ENCODE peak calls at places on chromosomes 16 and 17, in four cellular contexts. W is naive thymus-derived CD4-positive, alpha-beta T cell; P is aorta; J is right cardiac atrium. M is an unnamed sample.

GRCh38 chr16:86798247-86799041 is 220.1 kb downstream of the FOXL1 start:
- ATAC-seq in W (no peak), P (no peak), J (peak; percentile 23), M (no peak)

GRCh38 chr16:4097826-4098240 is 18.4 kb downstream of the ADCY9 start:
- ATAC-seq in W (no peak), P (no peak), J (no peak), M (no peak)

GRCh38 chr16:49377196-49377755 is 3.7 kb downstream of the C16orf78 start:
- ATAC-seq in W (no peak), P (no peak), J (no peak), M (no peak)

GRCh38 chr16:55836158-55836611 is 3.3 kb upstream of the CES1 start:
- ATAC-seq in W (no peak), P (no peak), J (no peak), M (peak; percentile 25)

GRCh38 chr17:49471089-49471683 is 23.9 kb upstream of the NGFR start:
- ATAC-seq in W (no peak), P (no peak), J (peak; percentile 78), M (no peak)

GRCh38 chr16:86211265-86211664 is 299.1 kb upstream of the FOXF1 start:
- ATAC-seq in W (no peak), P (no peak), J (no peak), M (no peak)

GRCh38 chr16:4217246-4218131 is 24.4 kb downstream of the SRL start:
- ATAC-seq in W (no peak), P (peak; percentile 56), J (peak; percentile 80), M (peak; percentile 27)

GRCh38 chr16:6966925-6967324 is 365.7 kb upstream of the RBFOX1 start:
- ATAC-seq in W (no peak), P (no peak), J (no peak), M (no peak)

GRCh38 chr16:85868495-85868894 is 30.5 kb upstream of the IRF8 start:
- ATAC-seq in W (no peak), P (no peak), J (no peak), M (no peak)

GRCh38 chr17:41565338-41565737 is 6.5 kb downstream of the KRT9 start:
- ATAC-seq in W (no peak), P (no peak), J (no peak), M (no peak)

GRCh38 chr17:57929392-57929791 is 25.8 kb downstream of the CUEDC1 start:
- ATAC-seq in W (no peak), P (no peak), J (no peak), M (no peak)

GRCh38 chr17:45225051-45225700 is 3.5 kb downstream of the FMNL1 start:
- ATAC-seq in W (no peak), P (no peak), J (no peak), M (no peak)

GRCh38 chr16:53989597-53989996 is 285.6 kb downstream of the FTO start:
- ATAC-seq in W (no peak), P (no peak), J (no peak), M (no peak)

GRCh38 chr17:7354262-7354781 is 634 bp upstream of the TMEM95 start:
- ATAC-seq in W (no peak), P (no peak), J (no peak), M (no peak)

GRCh38 chr17:28698253-28698941 is 13.3 kb downstream of the PROCA1 start:
- ATAC-seq in W (no peak), P (no peak), J (no peak), M (no peak)

GRCh38 chr16:31081428-31082351 is 7.1 kb downstream of the PRSS53 start:
- ATAC-seq in W (no peak), P (no peak), J (no peak), M (no peak)

GRCh38 chr16:60811657-60812056 is 1224.6 kb downstream of the CDH8 start:
- ATAC-seq in W (no peak), P (no peak), J (no peak), M (no peak)

GRCh38 chr17:40448639-40449261 is 5.5 kb downstream of the IGFBP4 start:
- ATAC-seq in W (no peak), P (no peak), J (no peak), M (no peak)

GRCh38 chr16:59748531-59748930 is 1014.4 kb upstream of the GOT2 start:
- ATAC-seq in W (no peak), P (no peak), J (no peak), M (no peak)

GRCh38 chr16:52383640-52384292 is 163.2 kb downstream of the TOX3 start:
- ATAC-seq in W (no peak), P (no peak), J (no peak), M (no peak)
- H3K27ac ChIP-seq in W (no peak overlapping the region), P (no peak overlapping the region), J (no peak overlapping the region), M (no peak overlapping the region)

GRCh38 chr17:27532269-27533067 is 76.2 kb downstream of the KSR1 start:
- ATAC-seq in W (peak; percentile 67), P (peak; percentile 28), J (peak; percentile 50), M (peak; percentile 13)

GRCh38 chr17:27529230-27529796 is 73.1 kb downstream of the KSR1 start:
- ATAC-seq in W (peak; percentile 37), P (no peak), J (peak; percentile 18), M (no peak)

GRCh38 chr17:27533068-27533397 is 76.8 kb downstream of the KSR1 start:
- ATAC-seq in W (no peak), P (no peak), J (no peak), M (no peak)

GRCh38 chr17:27530791-27531391 is 74.6 kb downstream of the KSR1 start:
- ATAC-seq in W (peak; percentile 50), P (peak; percentile 51), J (peak; percentile 59), M (peak; percentile 52)

GRCh38 chr17:27531469-27531948 is 75.3 kb downstream of the KSR1 start:
- ATAC-seq in W (no peak), P (no peak), J (no peak), M (no peak)
- H3K27ac ChIP-seq in W (no peak overlapping the region), P (no peak overlapping the region), J (no peak overlapping the region), M (peak overlapping the region; percentile 17)

DNA sequence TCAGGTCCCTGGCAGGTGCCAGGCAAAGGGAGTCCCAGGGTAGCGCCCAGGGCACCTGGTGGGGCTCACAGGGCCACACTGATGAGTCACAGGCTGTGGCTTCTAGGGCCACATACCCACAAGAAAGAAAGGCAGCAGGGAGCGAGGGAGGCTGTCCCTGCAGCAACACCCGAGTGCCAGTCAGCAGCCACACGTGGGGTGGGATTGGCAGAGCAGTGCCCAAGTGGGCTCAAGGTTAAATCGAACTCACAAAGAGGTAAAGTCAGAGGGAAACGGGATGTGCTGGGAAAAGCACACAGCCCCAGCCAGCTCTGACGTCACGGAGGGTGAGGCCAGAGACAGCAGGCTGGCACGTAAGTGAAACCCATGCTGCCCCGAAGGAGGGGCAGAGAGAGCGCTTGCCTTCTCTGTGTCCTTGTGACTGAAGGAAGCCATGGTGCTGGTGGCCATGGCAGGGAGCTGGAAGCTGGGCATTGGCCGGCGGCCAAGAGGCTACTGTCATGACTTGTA is 33.8 kb downstream of the FA2H start:
- ATAC-seq in W (no peak), P (no peak), J (no peak), M (no peak)
- H3K27ac ChIP-seq in W (no peak overlapping the region), P (no peak overlapping the region), J (no peak overlapping the region), M (no peak overlapping the region)

GRCh38 chr16:57133911-57134310 is 41.5 kb downstream of the CPNE2 start:
- ATAC-seq in W (no peak), P (no peak), J (no peak), M (no peak)
- H3K27ac ChIP-seq in W (peak overlapping the region; percentile 80), P (no peak overlapping the region), J (no peak overlapping the region), M (no peak overlapping the region)

GRCh38 chr17:63946440-63947363 is 14.6 kb upstream of the CD79B start:
- ATAC-seq in W (peak; percentile 87), P (peak; percentile 73), J (peak; percentile 65), M (peak; percentile 55)
- H3K27ac ChIP-seq in W (no peak overlapping the region), P (no peak overlapping the region), J (no peak overlapping the region), M (no peak overlapping the region)

GRCh38 chr17:43578699-43579569 is 32.8 kb upstream of the ETV4 start:
- ATAC-seq in W (peak; percentile 71), P (peak; percentile 23), J (peak; percentile 53), M (no peak)
- H3K27ac ChIP-seq in W (no peak overlapping the region), P (no peak overlapping the region), J (peak overlapping the region; percentile 43), M (no peak overlapping the region)

M was measured in gastroesophageal sphincter.